ENCODE peak calls at places on chromosomes 11 and 22, in seven cellular contexts. One of them, this sample, is unnamed.

GRCh38 chr22:30004689-30005088 is 75.6 kb upstream of the HORMAD2 start:
- DNase-seq in dorsolateral prefrontal cortex: no peak
- DNase-seq in astrocyte: no peak
- DNase-seq in K562: no peak
- DNase-seq in adrenal gland: no peak
- DNase-seq in IMR-90: no peak
- DNase-seq in PC-3: no peak
- DNase-seq in this sample: peak

GRCh38 chr22:29205598-29206371 is at the start of gene EMID1:
- DNase-seq in astrocyte: no peak
- DNase-seq in IMR-90: peak
- DNase-seq in adrenal gland: no peak
- DNase-seq in PC-3: peak
- DNase-seq in K562: peak
- DNase-seq in dorsolateral prefrontal cortex: no peak
- DNase-seq in this sample: peak

GRCh38 chr22:20542736-20543135 is 35.3 kb downstream of the MED15 start:
- DNase-seq in astrocyte: no peak
- DNase-seq in K562: no peak
- DNase-seq in adrenal gland: no peak
- DNase-seq in PC-3: no peak
- DNase-seq in dorsolateral prefrontal cortex: no peak
- DNase-seq in IMR-90: no peak
- DNase-seq in this sample: no peak

GRCh38 chr22:36816635-36817428 is at the start of gene PVALB:
- DNase-seq in IMR-90: peak
- DNase-seq in astrocyte: peak
- DNase-seq in dorsolateral prefrontal cortex: no peak
- DNase-seq in adrenal gland: no peak
- DNase-seq in PC-3: peak
- DNase-seq in K562: peak
- DNase-seq in this sample: no peak

GRCh38 chr11:47724041-47724729 is 9.0 kb upstream of the AGBL2 start:
- DNase-seq in astrocyte: peak
- DNase-seq in adrenal gland: peak
- DNase-seq in dorsolateral prefrontal cortex: no peak
- DNase-seq in K562: no peak
- DNase-seq in PC-3: peak
- DNase-seq in IMR-90: peak
- DNase-seq in this sample: no peak

GRCh38 chr22:37184816-37185541 is 3.1 kb downstream of the C1QTNF6 start:
- DNase-seq in adrenal gland: no peak
- DNase-seq in dorsolateral prefrontal cortex: no peak
- DNase-seq in astrocyte: no peak
- DNase-seq in PC-3: no peak
- DNase-seq in K562: no peak
- DNase-seq in IMR-90: no peak
- DNase-seq in this sample: no peak

GRCh38 chr22:49530671-49531532 is 296.8 kb downstream of the BRD1 start:
- DNase-seq in dorsolateral prefrontal cortex: no peak
- DNase-seq in astrocyte: no peak
- DNase-seq in K562: no peak
- DNase-seq in PC-3: no peak
- DNase-seq in adrenal gland: no peak
- DNase-seq in IMR-90: no peak
- DNase-seq in this sample: no peak

GRCh38 chr22:30077279-30077678 is 3.0 kb upstream of the HORMAD2 start:
- DNase-seq in dorsolateral prefrontal cortex: no peak
- DNase-seq in K562: no peak
- DNase-seq in IMR-90: no peak
- DNase-seq in astrocyte: no peak
- DNase-seq in adrenal gland: no peak
- DNase-seq in PC-3: no peak
- DNase-seq in this sample: no peak

GRCh38 chr11:17513853-17514252 is 30.4 kb downstream of the USH1C start:
- DNase-seq in dorsolateral prefrontal cortex: no peak
- DNase-seq in astrocyte: no peak
- DNase-seq in PC-3: no peak
- DNase-seq in adrenal gland: no peak
- DNase-seq in IMR-90: no peak
- DNase-seq in K562: no peak
- DNase-seq in this sample: no peak

GRCh38 chr22:45639747-45640102 is 31.9 kb upstream of the ATXN10 start:
- DNase-seq in PC-3: no peak
- DNase-seq in astrocyte: no peak
- DNase-seq in K562: no peak
- DNase-seq in dorsolateral prefrontal cortex: no peak
- DNase-seq in adrenal gland: no peak
- DNase-seq in IMR-90: no peak
- DNase-seq in this sample: no peak

GRCh38 chr11:67034350-67034749 is 11.4 kb downstream of the SYT12 start:
- DNase-seq in K562: no peak
- DNase-seq in PC-3: no peak
- DNase-seq in dorsolateral prefrontal cortex: no peak
- DNase-seq in IMR-90: no peak
- DNase-seq in adrenal gland: no peak
- DNase-seq in astrocyte: no peak
- DNase-seq in this sample: no peak

GRCh38 chr22:19216579-19216978 is 38.0 kb upstream of the SLC25A1 start:
- DNase-seq in astrocyte: no peak
- DNase-seq in IMR-90: no peak
- DNase-seq in dorsolateral prefrontal cortex: no peak
- DNase-seq in K562: no peak
- DNase-seq in adrenal gland: no peak
- DNase-seq in PC-3: no peak
- DNase-seq in this sample: no peak

GRCh38 chr11:34394771-34395300 is 37.0 kb upstream of the ABTB2 start:
- DNase-seq in dorsolateral prefrontal cortex: no peak
- DNase-seq in astrocyte: no peak
- DNase-seq in K562: no peak
- DNase-seq in PC-3: no peak
- DNase-seq in adrenal gland: no peak
- DNase-seq in IMR-90: no peak
- DNase-seq in this sample: no peak

GRCh38 chr22:46802608-46803027 is 40.2 kb downstream of the TBC1D22A start:
- DNase-seq in PC-3: no peak
- DNase-seq in K562: no peak
- DNase-seq in adrenal gland: no peak
- DNase-seq in IMR-90: no peak
- DNase-seq in astrocyte: no peak
- DNase-seq in dorsolateral prefrontal cortex: no peak
- DNase-seq in this sample: no peak

GRCh38 chr11:119759324-119759723 is 30.3 kb upstream of the NECTIN1 start:
- DNase-seq in K562: peak
- DNase-seq in dorsolateral prefrontal cortex: no peak
- DNase-seq in PC-3: peak
- DNase-seq in IMR-90: peak
- DNase-seq in adrenal gland: no peak
- DNase-seq in astrocyte: peak
- DNase-seq in this sample: no peak

GRCh38 chr11:129460714-129461113 is 85.1 kb downstream of the BARX2 start:
- DNase-seq in dorsolateral prefrontal cortex: no peak
- DNase-seq in PC-3: no peak
- DNase-seq in IMR-90: no peak
- DNase-seq in K562: no peak
- DNase-seq in adrenal gland: no peak
- DNase-seq in astrocyte: no peak
- DNase-seq in this sample: no peak

GRCh38 chr11:131246589-131247164 is 123.7 kb upstream of the NTM start:
- DNase-seq in dorsolateral prefrontal cortex: peak
- DNase-seq in astrocyte: no peak
- DNase-seq in K562: peak
- DNase-seq in adrenal gland: no peak
- DNase-seq in IMR-90: no peak
- DNase-seq in PC-3: peak
- DNase-seq in this sample: peak

GRCh38 chr11:86151188-86152005 is 82.5 kb upstream of the PICALM start:
- DNase-seq in PC-3: peak
- DNase-seq in astrocyte: peak
- DNase-seq in K562: peak
- DNase-seq in adrenal gland: no peak
- DNase-seq in IMR-90: peak
- DNase-seq in dorsolateral prefrontal cortex: peak
- DNase-seq in this sample: no peak

GRCh38 chr11:8061555-8062428 is 19.2 kb upstream of the TUB start:
- DNase-seq in dorsolateral prefrontal cortex: no peak
- DNase-seq in K562: no peak
- DNase-seq in astrocyte: no peak
- DNase-seq in PC-3: no peak
- DNase-seq in adrenal gland: peak
- DNase-seq in IMR-90: no peak
- DNase-seq in this sample: no peak

GRCh38 chr11:117391181-117391580 is 63.5 kb downstream of the CEP164 start:
- DNase-seq in dorsolateral prefrontal cortex: no peak
- DNase-seq in astrocyte: no peak
- DNase-seq in K562: no peak
- DNase-seq in IMR-90: no peak
- DNase-seq in adrenal gland: no peak
- DNase-seq in PC-3: no peak
- DNase-seq in this sample: no peak

GRCh38 chr11:6217722-6218121 is 12.4 kb downstream of the C11orf42 start:
- DNase-seq in adrenal gland: no peak
- DNase-seq in IMR-90: no peak
- DNase-seq in dorsolateral prefrontal cortex: no peak
- DNase-seq in astrocyte: no peak
- DNase-seq in PC-3: no peak
- DNase-seq in K562: no peak
- DNase-seq in this sample: no peak

GRCh38 chr11:9664276-9665171 is 647 bp downstream of the SWAP70 start:
- DNase-seq in IMR-90: peak
- DNase-seq in K562: peak
- DNase-seq in adrenal gland: peak
- DNase-seq in dorsolateral prefrontal cortex: no peak
- DNase-seq in PC-3: peak
- DNase-seq in astrocyte: peak
- DNase-seq in this sample: peak

GRCh38 chr11:63142459-63142858 is 1.6 kb downstream of the SLC22A24 start:
- DNase-seq in dorsolateral prefrontal cortex: no peak
- DNase-seq in K562: no peak
- DNase-seq in IMR-90: no peak
- DNase-seq in astrocyte: no peak
- DNase-seq in PC-3: no peak
- DNase-seq in adrenal gland: no peak
- DNase-seq in this sample: no peak

DNA sequence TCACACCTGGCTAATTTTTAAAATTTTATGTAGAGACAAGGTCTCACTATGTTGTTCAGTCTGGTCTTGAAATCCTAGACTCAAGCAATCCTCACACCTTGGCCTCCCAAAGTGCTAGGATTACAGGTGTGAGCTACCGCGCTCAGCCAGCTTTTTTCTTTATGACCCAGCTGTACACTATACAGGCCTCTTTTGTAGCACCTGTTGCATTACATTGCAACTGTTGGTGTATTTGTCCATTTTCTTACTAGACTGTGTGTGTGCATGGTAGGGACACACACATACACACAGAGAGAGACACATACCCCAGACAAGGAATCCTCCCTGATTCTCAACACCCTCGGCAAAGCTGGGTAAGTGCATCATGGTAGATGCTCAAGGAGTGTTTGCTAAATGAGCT is 61.7 kb downstream of the NAV2 start:
- DNase-seq in K562: no peak
- DNase-seq in IMR-90: no peak
- DNase-seq in dorsolateral prefrontal cortex: no peak
- DNase-seq in PC-3: no peak
- DNase-seq in astrocyte: no peak
- DNase-seq in adrenal gland: no peak
- DNase-seq in this sample: no peak
- H3K27ac ChIP-seq in K562: no peak
- H3K27ac ChIP-seq in IMR-90: no peak
- H3K27ac ChIP-seq in dorsolateral prefrontal cortex: no peak
- H3K27ac ChIP-seq in PC-3: no peak
- H3K27ac ChIP-seq in astrocyte: no peak
- H3K27ac ChIP-seq in adrenal gland: no peak
- H3K27ac ChIP-seq in this sample: no peak

GRCh38 chr11:108663154-108663877 is 1.6 kb upstream of the DDX10 start:
- DNase-seq in dorsolateral prefrontal cortex: no peak
- DNase-seq in IMR-90: no peak
- DNase-seq in astrocyte: no peak
- DNase-seq in adrenal gland: no peak
- DNase-seq in PC-3: no peak
- DNase-seq in K562: no peak
- DNase-seq in this sample: no peak
- H3K4me3 ChIP-seq in dorsolateral prefrontal cortex: no peak
- H3K4me3 ChIP-seq in IMR-90: no peak
- H3K4me3 ChIP-seq in astrocyte: no peak
- H3K4me3 ChIP-seq in adrenal gland: no peak
- H3K4me3 ChIP-seq in PC-3: no peak
- H3K4me3 ChIP-seq in K562: no peak
- H3K4me3 ChIP-seq in this sample: no peak

DNA sequence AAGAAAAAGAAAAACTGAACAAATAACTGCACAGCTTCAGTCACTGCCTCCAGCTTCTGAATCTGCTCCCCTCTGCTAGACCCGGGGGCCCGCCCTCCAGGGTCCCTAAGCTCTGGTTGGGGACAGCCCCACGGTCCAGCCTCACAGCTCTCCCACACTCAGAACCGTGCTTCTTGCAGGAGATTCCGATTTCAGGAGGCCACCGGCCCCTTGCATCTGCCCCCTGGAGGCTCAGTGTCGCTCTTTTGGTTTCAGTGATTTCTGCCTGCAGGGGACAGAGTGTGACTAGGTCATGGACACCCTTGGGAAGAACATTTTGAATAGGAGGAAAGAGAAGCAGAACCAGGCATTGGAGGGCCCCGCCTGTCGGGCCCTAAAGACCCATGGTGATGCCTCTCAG is 23.1 kb upstream of the RPS3 start:
- DNase-seq in K562: peak
- DNase-seq in astrocyte: no peak
- DNase-seq in IMR-90: no peak
- DNase-seq in dorsolateral prefrontal cortex: no peak
- DNase-seq in adrenal gland: no peak
- DNase-seq in PC-3: peak
- DNase-seq in this sample: peak
- TF ChIP-seq CTCF in K562: peak
- TF ChIP-seq CTCF in astrocyte: no peak
- TF ChIP-seq CTCF in IMR-90: peak
- TF ChIP-seq CTCF in dorsolateral prefrontal cortex: no peak
- TF ChIP-seq CTCF in adrenal gland: no peak
- TF ChIP-seq CTCF in PC-3: peak
- TF ChIP-seq CTCF in this sample: peak

GRCh38 chr11:128054323-128054910 is 532.9 kb downstream of the ETS1 start:
- DNase-seq in PC-3: no peak
- DNase-seq in IMR-90: peak
- DNase-seq in astrocyte: peak
- DNase-seq in K562: no peak
- DNase-seq in adrenal gland: no peak
- DNase-seq in dorsolateral prefrontal cortex: no peak
- DNase-seq in this sample: no peak

GRCh38 chr11:128057786-128058395 is 529.5 kb downstream of the ETS1 start:
- DNase-seq in IMR-90: no peak
- DNase-seq in PC-3: no peak
- DNase-seq in dorsolateral prefrontal cortex: no peak
- DNase-seq in adrenal gland: no peak
- DNase-seq in K562: no peak
- DNase-seq in astrocyte: no peak
- DNase-seq in this sample: no peak

GRCh38 chr11:128055576-128056217 is 531.7 kb downstream of the ETS1 start:
- DNase-seq in PC-3: no peak
- DNase-seq in IMR-90: no peak
- DNase-seq in dorsolateral prefrontal cortex: no peak
- DNase-seq in K562: no peak
- DNase-seq in adrenal gland: no peak
- DNase-seq in astrocyte: no peak
- DNase-seq in this sample: no peak

GRCh38 chr11:128048121-128048520 is 539.2 kb downstream of the ETS1 start:
- DNase-seq in dorsolateral prefrontal cortex: no peak
- DNase-seq in IMR-90: no peak
- DNase-seq in adrenal gland: no peak
- DNase-seq in astrocyte: no peak
- DNase-seq in K562: no peak
- DNase-seq in PC-3: no peak
- DNase-seq in this sample: no peak

GRCh38 chr11:128052912-128053641 is 534.3 kb downstream of the ETS1 start:
- DNase-seq in PC-3: peak
- DNase-seq in IMR-90: peak
- DNase-seq in adrenal gland: no peak
- DNase-seq in astrocyte: peak
- DNase-seq in K562: no peak
- DNase-seq in dorsolateral prefrontal cortex: no peak
- DNase-seq in this sample: no peak
- H3K27ac ChIP-seq in PC-3: peak
- H3K27ac ChIP-seq in IMR-90: peak
- H3K27ac ChIP-seq in adrenal gland: no peak
- H3K27ac ChIP-seq in astrocyte: peak
- H3K27ac ChIP-seq in K562: no peak
- H3K27ac ChIP-seq in dorsolateral prefrontal cortex: no peak
- H3K27ac ChIP-seq in this sample: no peak

This sample was measured in WERI-Rb-1.